ENCODE peak calls at places on chromosomes 1 and 21, in seven cellular contexts. V is iris pigment epithelial cell; U is AG20443; Q is GM10248; A is activated T-cell treated with anti-CD3 and anti-CD28 coated beads for 1 hour; S is CD8-positive, alpha-beta T cell; N is heart left ventricle. H is an unnamed sample.

GRCh38 chr21:15355066-15355465 is 290.3 kb upstream of the NRIP1 start:
- DNase-seq in S (no peak), A (no peak), U (no peak), V (no peak), N (no peak), Q (no peak), H (no peak)

GRCh38 chr1:161390559-161390858 is 22.8 kb upstream of the CFAP126 start:
- DNase-seq in N (no peak), S (no peak), Q (no peak), U (no peak), A (no peak), V (no peak), H (no peak)

GRCh38 chr1:234154320-234155251 is 218.7 kb upstream of the COA6 start:
- DNase-seq in A (no peak), V (peak), U (peak), N (no peak), S (no peak), Q (peak), H (no peak)

GRCh38 chr1:225973158-225973557 is 26.0 kb downstream of the SDE2 start:
- DNase-seq in U (no peak), S (no peak), Q (no peak), N (no peak), A (no peak), V (no peak), H (no peak)

GRCh38 chr1:90579212-90579802 is 137.8 kb downstream of the BARHL2 start:
- DNase-seq in N (no peak), U (peak), A (no peak), S (no peak), Q (peak), V (peak), H (no peak)

GRCh38 chr1:213564215-213564659 is 423.5 kb upstream of the PROX1 start:
- DNase-seq in S (no peak), V (no peak), A (no peak), N (no peak), U (no peak), Q (no peak), H (no peak)

GRCh38 chr1:175073633-175074032 is 6.0 kb downstream of the TNN start:
- DNase-seq in S (no peak), V (no peak), U (no peak), N (no peak), A (no peak), Q (no peak), H (no peak)

GRCh38 chr1:26912147-26912490 is 1.7 kb downstream of the NR0B2 start:
- DNase-seq in U (no peak), Q (no peak), N (no peak), S (no peak), V (no peak), A (no peak), H (no peak)

GRCh38 chr1:30764396-30764795 is 6.8 kb upstream of the LAPTM5 start:
- DNase-seq in S (no peak), V (no peak), N (no peak), A (no peak), U (no peak), Q (no peak), H (no peak)

GRCh38 chr1:111354584-111354983 is 63.9 kb downstream of the CHIA start:
- DNase-seq in N (no peak), Q (no peak), U (no peak), V (no peak), S (no peak), A (no peak), H (no peak)

GRCh38 chr1:77539510-77540142 is 142.8 kb downstream of the ZZZ3 start:
- DNase-seq in V (peak), A (no peak), S (no peak), U (peak), Q (no peak), N (peak), H (no peak)

GRCh38 chr1:12057382-12057781 is 5.7 kb upstream of the TNFRSF8 start:
- DNase-seq in S (no peak), U (no peak), N (no peak), V (peak), Q (peak), A (no peak), H (no peak)

GRCh38 chr1:175877939-175878730 is 134.7 kb upstream of the TNR start:
- DNase-seq in N (no peak), Q (no peak), A (no peak), V (no peak), U (no peak), S (no peak), H (no peak)

GRCh38 chr1:76640092-76640491 is 227.2 kb upstream of the ST6GALNAC5 start:
- DNase-seq in N (no peak), V (peak), A (no peak), S (no peak), U (peak), Q (no peak), H (no peak)

GRCh38 chr1:71565267-71565666 is 484.4 kb upstream of the ZRANB2 start:
- DNase-seq in V (peak), S (no peak), N (peak), U (no peak), A (no peak), Q (no peak), H (no peak)

GRCh38 chr1:225451340-225451739 is 23.5 kb upstream of the LBR start:
- DNase-seq in V (no peak), S (no peak), A (no peak), N (no peak), Q (no peak), U (no peak), H (no peak)

GRCh38 chr1:58447891-58448290 is 98.6 kb downstream of the OMA1 start:
- DNase-seq in Q (no peak), N (no peak), A (no peak), U (peak), V (peak), S (no peak), H (no peak)

GRCh38 chr1:157732755-157733154 is 32.2 kb upstream of the FCRL3 start:
- DNase-seq in N (no peak), S (no peak), V (no peak), Q (no peak), U (no peak), A (no peak), H (no peak)

GRCh38 chr1:10573446-10573845 is 98.7 kb downstream of the PEX14 start:
- DNase-seq in N (no peak), S (no peak), V (peak), U (no peak), A (no peak), Q (no peak), H (no peak)

GRCh38 chr1:72283204-72284083 is 1.1 kb upstream of the NEGR1 start:
- DNase-seq in N (peak), S (no peak), A (no peak), U (peak), V (peak), Q (peak), H (peak)

GRCh38 chr1:177334276-177334675 is 163.5 kb downstream of the BRINP2 start:
- DNase-seq in S (no peak), V (peak), Q (no peak), N (no peak), A (no peak), U (no peak), H (no peak)

GRCh38 chr1:45044916-45045315 is 32.9 kb downstream of the UROD start:
- DNase-seq in V (no peak), Q (no peak), U (no peak), S (no peak), N (no peak), A (no peak), H (no peak)

GRCh38 chr21:42496839-42497202 is 797 bp upstream of the RSPH1 start:
- DNase-seq in A (no peak), U (no peak), V (peak), S (no peak), Q (no peak), N (no peak), H (peak)

GRCh38 chr1:172339840-172340239 is 80.6 kb upstream of the C1orf105 start:
- DNase-seq in N (no peak), A (no peak), U (no peak), Q (no peak), V (peak), S (no peak), H (no peak)

GRCh38 chr1:28885472-28885877 is 28.9 kb upstream of the EPB41 start:
- DNase-seq in A (no peak), V (no peak), N (no peak), U (no peak), S (no peak), Q (no peak), H (no peak)

GRCh38 chr1:223244366-223245103 is 101.5 kb upstream of the TLR5 start:
- DNase-seq in Q (no peak), A (no peak), U (no peak), S (no peak), N (no peak), V (no peak), H (no peak)